ENCODE peak calls at places on chromosomes 12 and 14, in four cellular contexts. G, V, Q and U are unnamed samples.

GRCh38 chr14:52233693-52234092 is 33.8 kb upstream of the PTGDR start:
- DNase-seq in G (no peak), V (no peak), Q (no peak), U (no peak)

GRCh38 chr12:15846887-15847286 is 35.3 kb upstream of the STRAP start:
- DNase-seq in G (no peak), V (no peak), Q (peak), U (no peak)

GRCh38 chr12:18700254-18700653 is 37.6 kb downstream of the PLCZ1 start:
- DNase-seq in G (no peak), V (no peak), Q (peak), U (no peak)

GRCh38 chr14:92927396-92928257 is 4.7 kb downstream of the CHGA start:
- DNase-seq in G (no peak), V (no peak), Q (no peak), U (no peak)

GRCh38 chr12:132559652-132560420 is 50.5 kb downstream of the LRCOL1 start:
- DNase-seq in G (peak), V (no peak), Q (peak), U (no peak)

GRCh38 chr14:65131176-65131765 is 29.0 kb upstream of the MAX start:
- DNase-seq in G (no peak), V (no peak), Q (peak), U (no peak)

GRCh38 chr12:10027311-10028099 is 3.0 kb upstream of the CLEC9A start:
- DNase-seq in G (no peak), V (no peak), Q (peak), U (no peak)

GRCh38 chr12:47602330-47602729 is 103.5 kb downstream of the RPAP3 start:
- DNase-seq in G (no peak), V (no peak), Q (no peak), U (no peak)

GRCh38 chr14:68695326-68695768 is 97.5 kb downstream of the ZFP36L1 start:
- DNase-seq in G (no peak), V (peak), Q (peak), U (no peak)

GRCh38 chr12:87991483-87991882 is 37.7 kb downstream of the C12orf50 start:
- DNase-seq in G (no peak), V (no peak), Q (no peak), U (no peak)

GRCh38 chr12:62808166-62808879 is 126.6 kb downstream of the PPM1H start:
- DNase-seq in G (no peak), V (no peak), Q (no peak), U (no peak)

GRCh38 chr12:19288603-19289244 is 150.6 kb upstream of the AEBP2 start:
- DNase-seq in G (no peak), V (no peak), Q (no peak), U (no peak)

GRCh38 chr12:47085815-47086252 is 6.1 kb upstream of the AMIGO2 start:
- DNase-seq in G (no peak), V (no peak), Q (no peak), U (no peak)

GRCh38 chr14:67357583-67358354 is 1.8 kb downstream of the ATP6V1D start:
- DNase-seq in G (no peak), V (no peak), Q (no peak), U (no peak)

GRCh38 chr14:57889245-57889644 is 23.4 kb upstream of the SLC35F4 start:
- DNase-seq in G (no peak), V (no peak), Q (peak), U (no peak)

GRCh38 chr14:77436042-77436441 is 12.7 kb upstream of the NOXRED1 start:
- DNase-seq in G (no peak), V (no peak), Q (no peak), U (no peak)

GRCh38 chr12:130478786-130479185 is 141.1 kb downstream of the PIWIL1 start:
- DNase-seq in G (no peak), V (no peak), Q (no peak), U (no peak)

GRCh38 chr12:116773276-116773731 is 35.2 kb downstream of the RNFT2 start:
- DNase-seq in G (no peak), V (no peak), Q (peak), U (no peak)

GRCh38 chr14:55372423-55372822 is 39.2 kb downstream of the ATG14 start:
- DNase-seq in G (no peak), V (no peak), Q (no peak), U (no peak)

GRCh38 chr12:118025168-118025567 is 8.7 kb downstream of the RFC5 start:
- DNase-seq in G (no peak), V (no peak), Q (no peak), U (no peak)

GRCh38 chr12:123034022-123034541 is 53.6 kb downstream of the ARL6IP4 start:
- DNase-seq in G (no peak), V (no peak), Q (no peak), U (no peak)

GRCh38 chr14:52769889-52770288 is 21.5 kb downstream of the GNPNAT1 start:
- DNase-seq in G (no peak), V (no peak), Q (no peak), U (no peak)

GRCh38 chr12:57628280-57629191 is 4.5 kb downstream of the B4GALNT1 start:
- DNase-seq in G (no peak), V (no peak), Q (no peak), U (no peak)

GRCh38 chr12:46300906-46301305 is 32.1 kb upstream of the SLC38A1 start:
- DNase-seq in G (no peak), V (no peak), Q (no peak), U (peak)

GRCh38 chr14:104357689-104358527 is 219.5 kb downstream of the KIF26A start:
- DNase-seq in G (peak), V (no peak), Q (no peak), U (no peak)

GRCh38 chr14:28406181-28406580 is 360.4 kb upstream of the FOXG1 start:
- DNase-seq in G (no peak), V (no peak), Q (no peak), U (no peak)

GRCh38 chr12:109069307-109070231 is 17.2 kb downstream of the USP30 start:
- DNase-seq in G (no peak), V (no peak), Q (no peak), U (no peak)

GRCh38 chr12:12901158-12901791 is 9.9 kb downstream of the GPRC5A start:
- DNase-seq in G (no peak), V (no peak), Q (peak), U (no peak)

GRCh38 chr14:68440776-68441175 is 352.1 kb downstream of the ZFP36L1 start:
- DNase-seq in G (no peak), V (no peak), Q (no peak), U (no peak)

GRCh38 chr14:75648066-75648838 is 12.4 kb downstream of the ERG28 start:
- DNase-seq in G (no peak), V (no peak), Q (peak), U (peak)